ENCODE peak calls at places on chromosomes 5 and 9, in eight cellular contexts. Y is A549, W is upper lobe of left lung, T is ovary, L is GM12878, J is HepG2, F is K562, M is stomach. H is an unnamed sample.

GRCh38 chr5:180172447-180173197 is 36.4 kb downstream of the RASGEF1C start:
- DNase-seq in Y (no peak), W (no peak), T (peak), L (no peak), J (peak), F (no peak), M (no peak), H (no peak)

GRCh38 chr5:159359408-159359807 is 29.1 kb upstream of the IL12B start:
- DNase-seq in Y (no peak), W (no peak), T (no peak), L (no peak), J (no peak), F (no peak), M (no peak), H (no peak)

GRCh38 chr5:52956915-52957747 is 32.0 kb upstream of the ITGA2 start:
- DNase-seq in Y (no peak), W (no peak), T (no peak), L (no peak), J (peak), F (no peak), M (no peak), H (no peak)

GRCh38 chr9:37290881-37291485 is 131.5 kb upstream of the GRHPR start:
- DNase-seq in Y (peak), W (no peak), T (no peak), L (no peak), J (no peak), F (no peak), M (no peak), H (no peak)

GRCh38 chr5:62144395-62145022 is 161.5 kb upstream of the KIF2A start:
- DNase-seq in Y (no peak), W (peak), T (no peak), L (no peak), J (no peak), F (no peak), M (peak), H (no peak)

GRCh38 chr5:112161392-112161748 is 257.7 kb downstream of the EPB41L4A start:
- DNase-seq in Y (no peak), W (no peak), T (no peak), L (no peak), J (no peak), F (no peak), M (no peak), H (no peak)

GRCh38 chr5:38373733-38374132 is 115.4 kb downstream of the EGFLAM start:
- DNase-seq in Y (no peak), W (no peak), T (no peak), L (no peak), J (no peak), F (no peak), M (no peak), H (no peak)

GRCh38 chr5:176401281-176402205 is 13.0 kb downstream of the HIGD2A start:
- DNase-seq in Y (no peak), W (no peak), T (no peak), L (no peak), J (no peak), F (no peak), M (no peak), H (no peak)

GRCh38 chr5:138955013-138955660 is 80.0 kb upstream of the LRRTM2 start:
- DNase-seq in Y (no peak), W (peak), T (peak), L (no peak), J (peak), F (no peak), M (peak), H (no peak)

GRCh38 chr5:761854-762685 is 22.5 kb downstream of the ZDHHC11B start:
- DNase-seq in Y (no peak), W (peak), T (peak), L (no peak), J (no peak), F (no peak), M (peak), H (no peak)

GRCh38 chr5:136629125-136629790 is 263.9 kb upstream of the TRPC7 start:
- DNase-seq in Y (no peak), W (no peak), T (no peak), L (no peak), J (no peak), F (no peak), M (no peak), H (no peak)

GRCh38 chr5:77683171-77683732 is 44.7 kb upstream of the OTP start:
- DNase-seq in Y (no peak), W (no peak), T (no peak), L (no peak), J (no peak), F (no peak), M (no peak), H (no peak)

DNA sequence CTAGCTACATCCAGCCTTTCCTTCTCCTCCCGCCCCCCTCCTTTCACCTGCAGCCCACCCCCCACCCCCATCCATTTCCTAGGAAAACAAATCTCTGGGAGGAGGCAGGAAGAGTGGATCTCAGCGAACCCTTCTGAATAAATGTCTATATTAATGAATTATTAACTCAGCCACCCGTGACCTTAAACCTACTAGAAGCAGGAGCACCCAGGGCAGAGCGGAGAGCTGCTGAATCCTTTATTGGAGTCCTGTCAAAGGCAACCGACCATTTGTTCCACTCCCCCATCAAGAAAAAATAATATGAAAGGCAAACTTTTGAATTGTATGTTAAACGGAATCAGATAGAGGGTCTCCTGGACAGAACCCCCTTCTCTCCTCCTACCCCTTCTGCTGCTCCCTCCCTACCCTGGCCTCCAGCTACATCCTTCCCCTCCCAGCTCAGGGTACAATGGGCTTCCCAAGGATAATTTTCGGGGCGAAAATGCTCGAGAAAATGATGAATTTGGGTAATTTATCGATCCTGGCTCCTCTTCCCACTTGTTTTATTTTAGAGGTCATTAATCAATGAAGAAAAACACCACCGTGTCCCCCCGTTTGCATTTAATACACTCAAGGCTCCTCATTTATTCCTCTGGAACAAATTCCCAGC is 3.3 kb upstream of the PRDM6 start:
- DNase-seq in Y (no peak), W (no peak), T (no peak), L (no peak), J (no peak), F (no peak), M (no peak), H (no peak)
- TF ChIP-seq EP300 in Y (no peak), W (no peak), T (no peak), L (no peak), J (no peak), F (no peak), M (no peak), H (no peak)

DNA sequence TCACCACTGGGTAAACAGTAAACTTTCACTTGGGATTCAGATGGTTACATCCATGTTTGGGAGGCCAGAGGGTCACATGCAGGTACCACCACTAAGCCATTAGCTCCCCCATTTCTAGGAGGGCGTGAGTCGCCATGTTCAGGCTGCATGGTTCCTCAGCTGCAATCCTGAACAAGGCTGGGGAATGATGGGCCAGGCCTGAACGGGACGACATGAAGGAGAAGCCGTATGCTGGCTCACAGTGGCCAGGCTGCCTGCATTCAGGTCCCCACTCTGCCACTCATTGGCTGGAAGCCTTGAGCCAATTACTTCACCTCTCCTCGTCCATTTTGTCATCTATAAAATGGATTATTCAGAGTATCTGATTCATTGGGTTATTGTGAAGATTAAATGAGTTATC is 9.0 kb upstream of the FBP2 start:
- DNase-seq in Y (no peak), W (no peak), T (no peak), L (no peak), J (no peak), F (no peak), M (no peak), H (no peak)
- TF ChIP-seq EP300 in Y (no peak), W (no peak), T (no peak), L (no peak), J (no peak), F (no peak), M (no peak), H (no peak)

DNA sequence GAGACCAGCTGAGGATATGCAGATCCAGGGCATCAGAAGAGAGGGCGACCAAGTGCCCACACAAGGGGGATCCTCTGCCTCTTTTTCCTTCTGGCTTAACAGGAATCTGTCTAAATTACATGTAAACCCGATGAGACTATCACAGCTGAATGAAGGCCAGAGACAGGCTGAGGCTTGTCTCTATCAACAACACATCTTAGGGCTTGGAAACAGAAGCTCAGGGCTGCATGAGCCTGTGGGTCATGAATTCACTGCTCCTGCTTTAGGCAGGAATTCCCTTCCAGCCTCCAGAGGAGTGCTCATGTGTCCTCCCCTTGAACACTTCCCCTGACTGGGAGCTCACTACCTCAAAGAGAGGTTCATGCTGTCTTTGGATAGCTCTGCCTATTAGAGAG is 106.1 kb upstream of the PHYKPL start:
- DNase-seq in Y (no peak), W (peak), T (no peak), L (no peak), J (no peak), F (no peak), M (no peak), H (no peak)
- TF ChIP-seq EP300 in Y (no peak), W (no peak), T (no peak), L (no peak), J (no peak), F (no peak), M (no peak), H (no peak)

DNA sequence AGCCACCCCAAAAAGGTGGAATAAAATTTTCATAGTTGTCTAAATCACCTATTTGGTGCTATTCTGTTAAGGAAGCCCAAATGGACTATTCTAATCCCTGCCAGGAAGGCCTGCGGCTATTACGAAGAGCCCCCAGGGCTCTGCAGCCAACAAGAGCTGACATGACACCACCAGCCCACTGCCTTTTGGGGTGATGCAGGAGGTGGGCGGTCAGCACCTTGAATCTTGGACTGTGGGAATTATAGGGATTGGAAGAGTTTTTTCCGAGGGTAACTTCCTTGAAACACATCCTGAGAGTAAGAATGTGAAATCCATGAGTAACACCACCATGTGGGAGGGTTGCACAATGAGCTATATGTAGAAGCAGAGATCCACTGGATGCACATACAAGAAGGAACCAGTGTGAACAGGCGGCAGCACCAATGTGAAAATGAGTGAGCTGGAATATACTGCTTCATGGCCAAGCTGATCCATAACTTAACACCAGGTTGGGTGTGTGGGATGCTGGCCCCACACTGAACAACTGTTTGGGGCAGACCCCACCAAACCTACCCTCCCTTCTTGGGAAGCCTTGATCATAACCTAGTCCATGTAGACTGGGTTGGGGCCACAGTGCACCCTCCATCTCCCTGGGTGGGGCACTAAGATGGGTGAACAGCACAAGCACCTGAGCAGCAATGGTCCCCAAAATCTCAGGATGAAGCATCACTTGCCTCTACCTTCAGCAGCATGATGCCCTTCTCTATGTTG is 239.0 kb downstream of the FSTL4 start:
- DNase-seq in Y (peak), W (no peak), T (no peak), L (no peak), J (no peak), F (no peak), M (no peak), H (no peak)
- TF ChIP-seq EP300 in Y (no peak), W (no peak), T (no peak), L (no peak), J (no peak), F (no peak), M (no peak), H (no peak)

GRCh38 chr9:82797539-82797938 is 265.4 kb downstream of the RASEF start:
- DNase-seq in Y (no peak), W (no peak), T (no peak), L (no peak), J (no peak), F (peak), M (peak), H (peak)
- TF ChIP-seq EP300 in Y (no peak), W (no peak), T (no peak), L (no peak), J (no peak), F (no peak), M (no peak), H (no peak)

DNA sequence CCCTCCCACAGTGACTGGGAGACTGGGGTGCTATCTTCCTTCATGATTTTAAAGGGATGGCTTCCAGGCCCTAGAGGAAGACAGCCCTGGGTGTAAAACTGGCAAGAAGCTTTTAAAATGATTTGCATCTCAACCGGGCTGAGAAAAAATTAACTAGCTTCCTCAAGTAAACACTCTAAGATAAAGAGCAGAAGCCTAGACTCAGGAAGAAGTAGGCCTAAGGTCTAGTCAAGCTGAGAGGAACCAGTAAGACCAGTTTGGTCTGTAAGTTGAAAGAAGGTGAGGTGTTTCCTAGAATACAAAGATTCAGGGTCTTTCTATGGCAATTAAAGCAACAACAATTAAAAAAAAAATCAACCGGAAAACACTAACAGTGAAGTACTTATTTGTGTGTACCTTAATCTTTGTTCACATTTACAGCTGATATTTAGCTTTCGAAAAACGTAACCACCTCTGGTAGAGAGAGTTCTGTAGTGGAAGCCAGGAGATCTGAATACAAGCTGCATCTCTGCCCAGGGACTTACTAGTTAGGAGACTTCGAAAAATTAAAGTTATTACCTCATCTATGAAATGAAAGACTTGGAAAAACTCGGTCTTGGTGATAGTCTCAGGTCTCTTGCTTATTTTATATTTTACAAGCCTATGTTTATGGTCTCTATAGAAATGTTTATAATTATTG is 75.7 kb downstream of the TUSC1 start:
- DNase-seq in Y (no peak), W (no peak), T (no peak), L (no peak), J (no peak), F (no peak), M (no peak), H (no peak)
- TF ChIP-seq EP300 in Y (no peak), W (no peak), T (no peak), L (no peak), J (no peak), F (no peak), M (no peak), H (no peak)

H was measured in transverse colon.